ENCODE peak calls at places on chromosomes 11 and 22, in ten cellular contexts. P is LHCN-M2; S is Calu3; I is non-pigmented ciliary epithelial cell; F is HepG2; H is NT2/D1; C is fibroblast of the aortic adventitia; N is breast epithelium; Q is endodermal cell; Z is activated CD4-positive, alpha-beta T cell treated with anti-CD3 and anti-CD28 coated beads, Interleukin-2, amount 50 U/mL, for 4 hours. M is an unnamed sample.

GRCh38 chr22:39204216-39204615 is 40.6 kb downstream of the PDGFB start:
- DNase-seq in F (no peak), H (no peak), S (no peak), Z (no peak), Q (peak), P (no peak), C (no peak), I (no peak), N (no peak), M (no peak)

GRCh38 chr11:44955019-44955738 is 4.5 kb upstream of the TP53I11 start:
- DNase-seq in P (peak), S (peak), Z (no peak), F (no peak), C (peak), H (no peak), I (peak), Q (no peak), N (no peak), M (no peak)

GRCh38 chr11:98107736-98108135 is 913.0 kb upstream of the CNTN5 start:
- DNase-seq in Q (no peak), C (no peak), I (no peak), P (no peak), F (no peak), N (no peak), H (no peak), Z (no peak), S (no peak), M (no peak)

GRCh38 chr22:23093090-23093788 is 22.9 kb downstream of the GNAZ start:
- DNase-seq in Z (no peak), C (no peak), Q (no peak), I (no peak), P (no peak), N (no peak), H (no peak), F (no peak), S (no peak), M (no peak)

GRCh38 chr11:47587733-47588326 is 1.4 kb downstream of the FAM180B start:
- DNase-seq in P (peak), S (no peak), Z (no peak), F (no peak), I (no peak), C (no peak), H (no peak), Q (no peak), N (no peak), M (no peak)

GRCh38 chr22:45923212-45923611 is 53.8 kb downstream of the WNT7B start:
- DNase-seq in Z (no peak), S (no peak), F (no peak), Q (no peak), N (no peak), C (no peak), H (no peak), I (no peak), P (no peak), M (no peak)

GRCh38 chr11:133947298-133947905 is 9.4 kb downstream of the IGSF9B start:
- DNase-seq in I (no peak), C (peak), H (no peak), N (no peak), P (peak), Q (peak), S (peak), Z (peak), F (peak), M (peak)

GRCh38 chr22:41009222-41009948 is 58.2 kb downstream of the RBX1 start:
- DNase-seq in Q (no peak), P (peak), N (no peak), F (no peak), I (no peak), Z (no peak), H (no peak), C (peak), S (no peak), M (no peak)

GRCh38 chr11:114651145-114651718 is 27.1 kb upstream of the NXPE2 start:
- DNase-seq in F (no peak), Q (no peak), Z (no peak), S (no peak), P (no peak), C (no peak), N (no peak), I (no peak), H (no peak), M (no peak)

GRCh38 chr22:28950567-28951411 is 67.4 kb downstream of the ZNRF3 start:
- DNase-seq in I (no peak), Q (no peak), N (no peak), H (no peak), C (no peak), Z (no peak), F (no peak), P (no peak), S (no peak), M (no peak)

GRCh38 chr11:312092-312816 is 1.6 kb upstream of the IFITM1 start:
- DNase-seq in I (no peak), C (peak), N (no peak), Z (no peak), Q (peak), S (no peak), F (no peak), P (no peak), H (no peak), M (no peak)

GRCh38 chr11:2362414-2362813 is 14.7 kb upstream of the CD81 start:
- DNase-seq in H (no peak), Z (no peak), Q (no peak), I (no peak), S (no peak), C (no peak), N (no peak), F (no peak), P (no peak), M (no peak)

GRCh38 chr11:73314121-73314948 is 6.3 kb downstream of the ARHGEF17 start:
- DNase-seq in Q (peak), H (peak), I (no peak), C (no peak), P (peak), F (peak), Z (no peak), N (no peak), S (no peak), M (no peak)

GRCh38 chr11:112961146-112961668 is at the start of gene NCAM1:
- DNase-seq in C (peak), I (no peak), H (peak), F (peak), N (no peak), Q (peak), P (peak), Z (no peak), S (peak), M (no peak)

GRCh38 chr11:2525941-2526807 is 81.4 kb downstream of the KCNQ1 start:
- DNase-seq in P (no peak), H (no peak), I (no peak), Q (peak), F (no peak), Z (no peak), S (no peak), C (no peak), N (no peak), M (no peak)

GRCh38 chr11:35169754-35170153 is 30.8 kb downstream of the CD44 start:
- DNase-seq in S (no peak), H (no peak), Q (no peak), C (no peak), N (no peak), P (no peak), F (no peak), I (no peak), Z (no peak), M (no peak)

GRCh38 chr11:31262761-31263160 is 106.8 kb downstream of the DCDC1 start:
- DNase-seq in C (peak), F (no peak), N (no peak), S (no peak), Q (no peak), P (peak), I (no peak), H (no peak), Z (no peak), M (no peak)

GRCh38 chr11:10302744-10303557 is 1.9 kb upstream of the ADM start:
- DNase-seq in P (peak), H (no peak), F (peak), N (peak), I (no peak), Z (peak), C (peak), Q (peak), S (peak), M (peak)

GRCh38 chr11:26703792-26704191 is 18.1 kb downstream of the SLC5A12 start:
- DNase-seq in S (no peak), N (no peak), Z (no peak), C (no peak), F (no peak), I (no peak), P (no peak), H (no peak), Q (no peak), M (no peak)

GRCh38 chr11:113532697-113533424 is 57.7 kb upstream of the DRD2 start:
- DNase-seq in Z (peak), I (peak), F (peak), N (peak), P (peak), C (peak), S (peak), Q (peak), H (peak), M (peak)

GRCh38 chr11:8248786-8249185 is 14.9 kb downstream of the LMO1 start:
- DNase-seq in I (no peak), C (no peak), Z (no peak), P (no peak), H (no peak), F (no peak), Q (no peak), S (no peak), N (no peak), M (no peak)

GRCh38 chr11:1049911-1050580 is 13.5 kb upstream of the MUC6 start:
- DNase-seq in S (no peak), C (no peak), F (no peak), N (no peak), I (no peak), P (no peak), Q (peak), Z (no peak), H (no peak), M (no peak)

M was measured in CD8-positive, alpha-beta memory T cell.